ENCODE peak calls at places on chromosomes 5 and 9, in eight cellular contexts. One of them, this sample, is unnamed. For H3K79me2, the result is how much of the 10 kb centered on the place peaks cover.

GRCh38 chr9:84151236-84151635 is 170.6 kb downstream of the RMI1 start:
- DNase-seq in MM.1S: no peak
- DNase-seq in GM23338: peak
- DNase-seq in PC-9: no peak
- DNase-seq in fibroblast of lung: no peak
- DNase-seq in hepatocyte: no peak
- DNase-seq in K562: no peak
- DNase-seq in osteoblast: no peak
- DNase-seq in this sample: no peak

GRCh38 chr5:34411470-34412346 is 244.4 kb upstream of the RAI14 start:
- DNase-seq in MM.1S: no peak
- DNase-seq in GM23338: peak
- DNase-seq in PC-9: no peak
- DNase-seq in fibroblast of lung: peak
- DNase-seq in hepatocyte: no peak
- DNase-seq in K562: no peak
- DNase-seq in osteoblast: no peak
- DNase-seq in this sample: no peak

GRCh38 chr5:35853652-35854051 is 3.0 kb upstream of the IL7R start:
- DNase-seq in MM.1S: no peak
- DNase-seq in GM23338: no peak
- DNase-seq in PC-9: no peak
- DNase-seq in fibroblast of lung: peak
- DNase-seq in hepatocyte: no peak
- DNase-seq in K562: no peak
- DNase-seq in osteoblast: no peak
- DNase-seq in this sample: no peak

GRCh38 chr9:112341741-112342140 is 8.3 kb upstream of the PTBP3 start:
- DNase-seq in MM.1S: no peak
- DNase-seq in GM23338: peak
- DNase-seq in PC-9: peak
- DNase-seq in fibroblast of lung: no peak
- DNase-seq in hepatocyte: no peak
- DNase-seq in K562: no peak
- DNase-seq in osteoblast: peak
- DNase-seq in this sample: peak

GRCh38 chr5:3330442-3330841 is 265.2 kb upstream of the IRX1 start:
- DNase-seq in MM.1S: no peak
- DNase-seq in GM23338: no peak
- DNase-seq in PC-9: no peak
- DNase-seq in fibroblast of lung: no peak
- DNase-seq in hepatocyte: no peak
- DNase-seq in K562: no peak
- DNase-seq in osteoblast: no peak
- DNase-seq in this sample: no peak

GRCh38 chr5:51810592-51810991 is 427.3 kb downstream of the ISL1 start:
- DNase-seq in MM.1S: no peak
- DNase-seq in GM23338: no peak
- DNase-seq in PC-9: peak
- DNase-seq in fibroblast of lung: no peak
- DNase-seq in hepatocyte: no peak
- DNase-seq in K562: no peak
- DNase-seq in osteoblast: no peak
- DNase-seq in this sample: peak

GRCh38 chr5:107602896-107603295 is 67.8 kb downstream of the EFNA5 start:
- DNase-seq in MM.1S: no peak
- DNase-seq in GM23338: no peak
- DNase-seq in PC-9: no peak
- DNase-seq in fibroblast of lung: no peak
- DNase-seq in hepatocyte: no peak
- DNase-seq in K562: no peak
- DNase-seq in osteoblast: no peak
- DNase-seq in this sample: no peak

GRCh38 chr5:66949066-66949465 is 247.5 kb downstream of the CD180 start:
- DNase-seq in MM.1S: no peak
- DNase-seq in GM23338: no peak
- DNase-seq in PC-9: no peak
- DNase-seq in fibroblast of lung: no peak
- DNase-seq in hepatocyte: no peak
- DNase-seq in K562: no peak
- DNase-seq in osteoblast: no peak
- DNase-seq in this sample: no peak

GRCh38 chr5:41681820-41682219 is 171.4 kb upstream of the PLCXD3 start:
- DNase-seq in MM.1S: no peak
- DNase-seq in GM23338: no peak
- DNase-seq in PC-9: no peak
- DNase-seq in fibroblast of lung: no peak
- DNase-seq in hepatocyte: no peak
- DNase-seq in K562: no peak
- DNase-seq in osteoblast: no peak
- DNase-seq in this sample: no peak

GRCh38 chr9:77954619-77955018 is 77.0 kb downstream of the GNAQ start:
- DNase-seq in MM.1S: no peak
- DNase-seq in GM23338: no peak
- DNase-seq in PC-9: no peak
- DNase-seq in fibroblast of lung: no peak
- DNase-seq in hepatocyte: no peak
- DNase-seq in K562: no peak
- DNase-seq in osteoblast: no peak
- DNase-seq in this sample: no peak

GRCh38 chr5:113514263-113514590 is 733 bp downstream of the YTHDC2 start:
- DNase-seq in MM.1S: peak
- DNase-seq in GM23338: no peak
- DNase-seq in PC-9: no peak
- DNase-seq in fibroblast of lung: no peak
- DNase-seq in hepatocyte: no peak
- DNase-seq in K562: peak
- DNase-seq in osteoblast: no peak
- DNase-seq in this sample: no peak

GRCh38 chr5:150400327-150401075 is 12.2 kb downstream of the CD74 start:
- DNase-seq in MM.1S: no peak
- DNase-seq in GM23338: no peak
- DNase-seq in PC-9: no peak
- DNase-seq in fibroblast of lung: no peak
- DNase-seq in hepatocyte: no peak
- DNase-seq in K562: no peak
- DNase-seq in osteoblast: peak
- DNase-seq in this sample: no peak

GRCh38 chr5:1747079-1747802 is 52.4 kb downstream of the MRPL36 start:
- DNase-seq in MM.1S: no peak
- DNase-seq in GM23338: no peak
- DNase-seq in PC-9: no peak
- DNase-seq in fibroblast of lung: no peak
- DNase-seq in hepatocyte: no peak
- DNase-seq in K562: no peak
- DNase-seq in osteoblast: peak
- DNase-seq in this sample: no peak

GRCh38 chr9:133417541-133418461 is at the start of gene REXO4:
- DNase-seq in MM.1S: peak
- DNase-seq in GM23338: peak
- DNase-seq in PC-9: peak
- DNase-seq in fibroblast of lung: peak
- DNase-seq in hepatocyte: peak
- DNase-seq in K562: peak
- DNase-seq in osteoblast: peak
- DNase-seq in this sample: peak

GRCh38 chr5:129718766-129719165 is 29.1 kb upstream of the MINAR2 start:
- DNase-seq in MM.1S: no peak
- DNase-seq in GM23338: no peak
- DNase-seq in PC-9: no peak
- DNase-seq in fibroblast of lung: peak
- DNase-seq in hepatocyte: no peak
- DNase-seq in K562: no peak
- DNase-seq in osteoblast: no peak
- DNase-seq in this sample: no peak

GRCh38 chr5:55497712-55498111 is 37.1 kb downstream of the PLPP1 start:
- DNase-seq in MM.1S: no peak
- DNase-seq in GM23338: no peak
- DNase-seq in PC-9: no peak
- DNase-seq in fibroblast of lung: no peak
- DNase-seq in hepatocyte: no peak
- DNase-seq in K562: no peak
- DNase-seq in osteoblast: no peak
- DNase-seq in this sample: no peak
- H3K79me2 ChIP-seq in MM.1S: under half
- H3K79me2 ChIP-seq in GM23338: half or more
- H3K79me2 ChIP-seq in PC-9: under half
- H3K79me2 ChIP-seq in fibroblast of lung: under half
- H3K79me2 ChIP-seq in hepatocyte: half or more
- H3K79me2 ChIP-seq in K562: under half
- H3K79me2 ChIP-seq in osteoblast: under half
- H3K79me2 ChIP-seq in this sample: under half

DNA sequence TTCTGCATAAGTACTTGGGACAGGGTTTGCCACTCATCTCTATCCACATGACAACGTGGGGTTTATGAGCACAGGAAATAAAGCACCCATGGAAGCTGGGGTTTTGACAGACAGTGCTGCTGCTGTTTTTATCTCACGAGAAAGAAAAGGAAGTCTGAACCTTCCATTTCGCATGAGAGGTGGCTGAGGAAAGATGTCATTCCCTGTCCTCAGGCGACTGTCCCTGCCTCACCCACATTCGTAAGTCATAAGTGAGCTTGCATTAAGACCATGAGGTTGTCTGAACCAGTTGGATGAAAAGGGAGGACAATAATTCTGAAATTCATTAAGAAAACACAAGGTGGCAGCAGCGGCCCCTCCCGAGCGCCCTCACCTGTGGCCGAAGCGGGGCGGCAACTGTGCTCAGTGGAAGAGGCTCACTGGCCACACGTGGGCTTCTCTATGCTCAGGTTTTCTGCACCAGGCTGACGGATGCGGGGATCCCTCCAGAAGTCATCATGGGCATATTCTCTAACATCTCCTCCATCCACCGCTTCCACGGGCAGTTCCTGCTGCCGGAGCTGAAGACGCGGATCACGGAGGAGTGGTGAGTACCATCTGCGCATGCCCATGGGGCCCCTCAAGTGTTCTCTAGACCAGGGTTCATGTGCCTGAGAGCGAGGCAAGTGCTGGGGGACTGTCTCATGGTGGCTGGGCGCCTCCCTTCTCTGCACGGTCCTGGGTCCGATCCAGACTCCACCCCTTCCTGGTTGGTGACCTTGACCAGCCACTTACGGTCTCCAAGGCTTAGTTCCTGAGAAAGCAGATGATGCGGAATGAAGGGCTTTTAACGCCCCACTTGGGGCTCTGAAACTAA is 54.7 kb upstream of the SUSD3 start:
- DNase-seq in MM.1S: peak
- DNase-seq in GM23338: peak
- DNase-seq in PC-9: peak
- DNase-seq in fibroblast of lung: peak
- DNase-seq in hepatocyte: peak
- DNase-seq in K562: peak
- DNase-seq in osteoblast: peak
- DNase-seq in this sample: peak
- TF ChIP-seq CTCF in MM.1S: peak
- TF ChIP-seq CTCF in GM23338: peak
- TF ChIP-seq CTCF in PC-9: peak
- TF ChIP-seq CTCF in fibroblast of lung: peak
- TF ChIP-seq CTCF in hepatocyte: peak
- TF ChIP-seq CTCF in K562: peak
- TF ChIP-seq CTCF in osteoblast: peak
- TF ChIP-seq CTCF in this sample: peak

GRCh38 chr5:7926720-7927119 is 57.8 kb downstream of the MTRR start:
- DNase-seq in MM.1S: no peak
- DNase-seq in GM23338: no peak
- DNase-seq in PC-9: no peak
- DNase-seq in fibroblast of lung: no peak
- DNase-seq in hepatocyte: no peak
- DNase-seq in K562: no peak
- DNase-seq in osteoblast: peak
- DNase-seq in this sample: no peak

GRCh38 chr5:7927466-7928375 is 58.8 kb downstream of the MTRR start:
- DNase-seq in MM.1S: peak
- DNase-seq in GM23338: peak
- DNase-seq in PC-9: peak
- DNase-seq in fibroblast of lung: peak
- DNase-seq in hepatocyte: peak
- DNase-seq in K562: peak
- DNase-seq in osteoblast: peak
- DNase-seq in this sample: peak

DNA sequence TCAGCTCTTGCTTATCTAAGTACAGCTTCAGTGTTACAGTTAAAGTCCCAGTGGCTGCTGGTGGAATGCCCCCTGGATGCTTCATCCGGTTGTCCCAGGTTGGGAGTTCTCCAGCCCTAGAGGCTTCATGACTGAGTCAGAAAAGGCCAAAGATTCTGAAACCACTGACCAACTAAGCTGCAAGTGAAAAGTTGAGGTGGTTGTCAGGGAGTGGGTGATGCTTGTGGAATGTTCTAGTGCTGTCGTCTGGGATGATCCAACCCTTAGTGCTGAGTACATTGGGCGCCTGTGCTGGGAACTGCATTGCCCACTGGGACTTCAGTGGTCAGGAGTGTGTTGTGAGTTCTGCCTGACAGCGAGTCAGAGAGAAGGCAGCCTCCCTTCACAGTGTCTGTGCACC is 57.3 kb downstream of the MTRR start:
- DNase-seq in MM.1S: no peak
- DNase-seq in GM23338: no peak
- DNase-seq in PC-9: no peak
- DNase-seq in fibroblast of lung: peak
- DNase-seq in hepatocyte: peak
- DNase-seq in K562: no peak
- DNase-seq in osteoblast: peak
- DNase-seq in this sample: peak
- H3K4me3 ChIP-seq in MM.1S: no peak
- H3K4me3 ChIP-seq in GM23338: no peak
- H3K4me3 ChIP-seq in PC-9: no peak
- H3K4me3 ChIP-seq in fibroblast of lung: no peak
- H3K4me3 ChIP-seq in hepatocyte: no peak
- H3K4me3 ChIP-seq in K562: no peak
- H3K4me3 ChIP-seq in osteoblast: no peak
- H3K4me3 ChIP-seq in this sample: no peak

DNA sequence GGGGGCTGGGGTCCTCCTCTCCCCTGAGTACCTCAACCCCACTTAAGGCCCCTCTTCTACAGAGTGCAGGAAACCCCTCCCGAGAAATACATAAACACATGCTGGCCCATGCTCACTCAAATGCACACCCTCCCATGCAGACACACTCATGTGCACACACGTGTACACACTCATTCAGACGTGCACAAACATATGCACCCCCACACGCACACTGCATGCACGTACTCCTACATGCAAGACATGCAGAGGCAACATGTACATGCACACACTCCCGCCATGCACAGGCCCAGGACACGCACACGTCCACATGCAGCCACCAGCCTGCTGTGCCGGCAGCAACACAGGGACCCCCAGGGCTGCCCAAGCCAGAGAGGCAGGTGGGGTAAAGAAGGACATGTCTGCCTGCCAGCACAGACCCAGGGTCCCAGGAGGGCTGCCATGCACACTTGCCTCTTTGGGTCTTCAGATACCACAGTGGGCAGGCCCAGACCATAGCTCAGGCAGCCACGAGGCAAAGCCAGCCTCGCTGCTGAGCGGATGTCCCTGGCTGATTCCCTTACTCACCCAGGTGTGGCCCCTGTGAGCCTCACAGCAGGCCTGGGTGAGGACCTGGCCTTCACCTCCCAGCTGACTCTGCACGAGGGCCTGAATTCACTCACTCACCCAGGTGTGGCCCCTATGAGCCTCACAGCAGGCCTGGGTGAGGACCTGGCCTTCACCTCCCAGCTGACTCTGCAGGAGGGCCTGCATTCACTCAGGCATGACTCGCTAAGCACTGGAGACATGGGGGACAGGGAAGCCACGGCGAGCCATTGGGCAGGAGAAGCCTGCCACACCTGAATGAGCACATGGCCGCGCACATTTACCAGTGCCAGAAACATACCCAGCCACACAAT is 7.8 kb downstream of the ADAMTS2 start:
- DNase-seq in MM.1S: no peak
- DNase-seq in GM23338: no peak
- DNase-seq in PC-9: no peak
- DNase-seq in fibroblast of lung: no peak
- DNase-seq in hepatocyte: no peak
- DNase-seq in K562: no peak
- DNase-seq in osteoblast: no peak
- DNase-seq in this sample: no peak
- H3K79me2 ChIP-seq in MM.1S: under half
- H3K79me2 ChIP-seq in GM23338: under half
- H3K79me2 ChIP-seq in PC-9: under half
- H3K79me2 ChIP-seq in fibroblast of lung: half or more
- H3K79me2 ChIP-seq in hepatocyte: under half
- H3K79me2 ChIP-seq in K562: under half
- H3K79me2 ChIP-seq in osteoblast: half or more
- H3K79me2 ChIP-seq in this sample: under half